ENCODE peak calls at places on chromosome 7, in four cellular contexts. One of them, this sample, is unnamed.

GRCh38 chr7:148058092-148058491 is 532.5 kb upstream of the C7orf33 start:
- DNase-seq in GM12878: no peak
- DNase-seq in K562: no peak
- DNase-seq in SK-N-SH: peak; percentile 61
- DNase-seq in this sample: no peak

GRCh38 chr7:157347217-157347904 is 10.6 kb downstream of the DNAJB6 start:
- DNase-seq in GM12878: no peak
- DNase-seq in K562: no peak
- DNase-seq in SK-N-SH: no peak
- DNase-seq in this sample: no peak

GRCh38 chr7:51455086-51455485 is 138.5 kb upstream of the COBL start:
- DNase-seq in GM12878: no peak
- DNase-seq in K562: no peak
- DNase-seq in SK-N-SH: no peak
- DNase-seq in this sample: no peak

GRCh38 chr7:25780904-25781303 is 371.1 kb upstream of the NFE2L3 start:
- DNase-seq in GM12878: no peak
- DNase-seq in K562: no peak
- DNase-seq in SK-N-SH: no peak
- DNase-seq in this sample: no peak

GRCh38 chr7:117157121-117157870 is 165.6 kb downstream of the WNT2 start:
- DNase-seq in GM12878: no peak
- DNase-seq in K562: no peak
- DNase-seq in SK-N-SH: peak; percentile 48
- DNase-seq in this sample: no peak

GRCh38 chr7:129858490-129858889 is 94.3 kb downstream of the UBE2H start:
- DNase-seq in GM12878: no peak
- DNase-seq in K562: no peak
- DNase-seq in SK-N-SH: no peak
- DNase-seq in this sample: no peak

GRCh38 chr7:137816696-137817320 is 30.0 kb downstream of the DGKI start:
- DNase-seq in GM12878: no peak
- DNase-seq in K562: no peak
- DNase-seq in SK-N-SH: no peak
- DNase-seq in this sample: no peak

GRCh38 chr7:79298145-79298760 is 155.2 kb downstream of the MAGI2 start:
- DNase-seq in GM12878: no peak
- DNase-seq in K562: peak; percentile 30
- DNase-seq in SK-N-SH: peak; percentile 55
- DNase-seq in this sample: peak; percentile 5

GRCh38 chr7:50771120-50772002 is 11.3 kb downstream of the GRB10 start:
- DNase-seq in GM12878: no peak
- DNase-seq in K562: no peak
- DNase-seq in SK-N-SH: no peak
- DNase-seq in this sample: no peak

GRCh38 chr7:159059629-159060028 is 85.0 kb downstream of the VIPR2 start:
- DNase-seq in GM12878: no peak
- DNase-seq in K562: no peak
- DNase-seq in SK-N-SH: no peak
- DNase-seq in this sample: no peak

GRCh38 chr7:105454058-105454739 is 65.5 kb upstream of the SRPK2 start:
- DNase-seq in GM12878: no peak
- DNase-seq in K562: no peak
- DNase-seq in SK-N-SH: no peak
- DNase-seq in this sample: no peak

GRCh38 chr7:37698271-37698670 is 14.7 kb downstream of the GPR141 start:
- DNase-seq in GM12878: no peak
- DNase-seq in K562: no peak
- DNase-seq in SK-N-SH: no peak
- DNase-seq in this sample: no peak

GRCh38 chr7:105298004-105298403 is 90.7 kb downstream of the SRPK2 start:
- DNase-seq in GM12878: no peak
- DNase-seq in K562: no peak
- DNase-seq in SK-N-SH: no peak
- DNase-seq in this sample: no peak

GRCh38 chr7:129906700-129907099 is 46.1 kb downstream of the UBE2H start:
- DNase-seq in GM12878: no peak
- DNase-seq in K562: no peak
- DNase-seq in SK-N-SH: no peak
- DNase-seq in this sample: no peak

GRCh38 chr7:4766666-4767530 is 8.5 kb upstream of the AP5Z1 start:
- DNase-seq in GM12878: no peak
- DNase-seq in K562: no peak
- DNase-seq in SK-N-SH: no peak
- DNase-seq in this sample: no peak

GRCh38 chr7:23679898-23680416 is at the start of gene FAM221A:
- DNase-seq in GM12878: peak; percentile 36
- DNase-seq in K562: no peak
- DNase-seq in SK-N-SH: peak; percentile 95
- DNase-seq in this sample: peak; percentile 51
- TF ChIP-seq POLR2AphosphoS5 in GM12878: no peak
- TF ChIP-seq POLR2AphosphoS5 in K562: no peak
- TF ChIP-seq POLR2AphosphoS5 in SK-N-SH: peak; percentile 17
- TF ChIP-seq POLR2AphosphoS5 in this sample: no peak

DNA sequence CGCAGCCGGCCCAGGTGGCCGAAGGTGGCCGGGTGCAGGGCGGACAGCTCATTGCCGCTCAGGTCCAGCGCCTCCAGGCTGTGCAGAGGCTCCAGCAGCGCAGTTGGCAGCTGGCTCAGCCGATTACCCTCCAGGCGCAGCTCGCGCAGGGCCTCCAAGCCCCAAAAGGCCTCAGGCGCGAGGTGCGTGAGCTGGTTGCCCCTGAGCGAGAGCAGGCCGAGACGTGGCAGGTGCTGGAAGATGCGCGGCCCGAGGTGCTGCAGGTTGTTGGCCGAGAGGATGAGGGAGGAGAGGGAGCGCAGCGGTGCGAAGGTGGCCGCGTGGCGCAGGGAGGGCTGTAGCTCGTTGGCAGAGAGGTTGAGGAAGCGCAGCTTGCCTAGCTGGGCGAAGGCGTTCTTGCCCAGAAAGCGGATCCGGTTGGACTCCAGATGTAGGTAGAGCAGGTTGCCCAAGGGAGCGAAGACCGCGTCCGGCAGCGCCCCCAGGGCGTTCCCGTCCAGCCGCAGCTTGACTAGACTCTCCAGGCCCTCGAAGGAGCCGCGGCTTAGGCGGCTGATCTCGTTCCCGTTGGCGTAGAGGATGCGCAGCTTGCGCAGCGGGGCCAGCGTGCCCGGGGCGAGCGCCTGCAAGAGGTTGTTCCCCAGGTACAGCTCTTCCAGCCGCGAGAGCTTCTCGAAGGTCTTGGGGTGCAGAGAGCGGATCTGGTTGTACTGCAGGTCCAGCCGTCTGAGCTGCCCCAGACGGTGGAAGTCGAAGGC is 887 bp downstream of the TRIL start:
- DNase-seq in GM12878: no peak
- DNase-seq in K562: no peak
- DNase-seq in SK-N-SH: peak; percentile 67
- DNase-seq in this sample: no peak
- H3K4me3 ChIP-seq in GM12878: no peak overlapping the region
- H3K4me3 ChIP-seq in K562: no peak overlapping the region
- H3K4me3 ChIP-seq in SK-N-SH: peak overlapping the region; percentile 59
- H3K4me3 ChIP-seq in this sample: no peak overlapping the region

DNA sequence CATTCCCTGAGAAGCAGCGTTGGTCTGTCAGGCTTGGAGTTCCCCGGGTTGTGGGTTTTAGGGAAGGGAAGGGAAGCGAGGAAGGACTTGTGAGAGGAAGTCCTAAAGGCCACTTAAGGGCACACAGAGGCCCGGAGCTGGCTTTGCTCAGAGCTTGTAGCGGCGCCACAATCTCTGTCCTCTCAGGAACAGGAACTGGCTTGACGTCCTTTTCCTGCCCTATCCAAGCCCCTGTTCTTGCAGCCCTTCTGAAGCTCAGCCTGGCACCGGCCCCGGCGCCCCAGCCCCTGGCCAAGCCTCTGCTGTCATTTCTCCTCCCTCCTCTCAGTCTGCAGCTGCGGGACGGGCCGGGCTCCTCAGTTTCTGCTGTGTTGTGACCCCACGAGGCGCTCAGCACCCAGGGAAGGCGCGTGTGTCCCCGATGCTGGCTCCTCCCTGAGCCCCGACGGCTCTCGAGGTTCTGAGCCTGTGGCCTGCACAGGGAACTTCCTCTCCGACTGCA is at the start of gene GIMAP8:
- DNase-seq in GM12878: no peak
- DNase-seq in K562: no peak
- DNase-seq in SK-N-SH: no peak
- DNase-seq in this sample: peak; percentile 29
- TF ChIP-seq GABPA in GM12878: no peak
- TF ChIP-seq GABPA in K562: no peak
- TF ChIP-seq GABPA in SK-N-SH: no peak
- TF ChIP-seq GABPA in this sample: no peak

GRCh38 chr7:36066021-36066664 is 86.9 kb upstream of the EEPD1 start:
- DNase-seq in GM12878: no peak
- DNase-seq in K562: no peak
- DNase-seq in SK-N-SH: no peak
- DNase-seq in this sample: no peak

GRCh38 chr7:36057375-36057774 is 95.7 kb upstream of the EEPD1 start:
- DNase-seq in GM12878: no peak
- DNase-seq in K562: no peak
- DNase-seq in SK-N-SH: no peak
- DNase-seq in this sample: no peak

GRCh38 chr7:36064676-36065075 is 88.4 kb upstream of the EEPD1 start:
- DNase-seq in GM12878: no peak
- DNase-seq in K562: no peak
- DNase-seq in SK-N-SH: no peak
- DNase-seq in this sample: no peak

GRCh38 chr7:36058020-36058592 is 94.9 kb upstream of the EEPD1 start:
- DNase-seq in GM12878: no peak
- DNase-seq in K562: no peak
- DNase-seq in SK-N-SH: no peak
- DNase-seq in this sample: no peak

DNA sequence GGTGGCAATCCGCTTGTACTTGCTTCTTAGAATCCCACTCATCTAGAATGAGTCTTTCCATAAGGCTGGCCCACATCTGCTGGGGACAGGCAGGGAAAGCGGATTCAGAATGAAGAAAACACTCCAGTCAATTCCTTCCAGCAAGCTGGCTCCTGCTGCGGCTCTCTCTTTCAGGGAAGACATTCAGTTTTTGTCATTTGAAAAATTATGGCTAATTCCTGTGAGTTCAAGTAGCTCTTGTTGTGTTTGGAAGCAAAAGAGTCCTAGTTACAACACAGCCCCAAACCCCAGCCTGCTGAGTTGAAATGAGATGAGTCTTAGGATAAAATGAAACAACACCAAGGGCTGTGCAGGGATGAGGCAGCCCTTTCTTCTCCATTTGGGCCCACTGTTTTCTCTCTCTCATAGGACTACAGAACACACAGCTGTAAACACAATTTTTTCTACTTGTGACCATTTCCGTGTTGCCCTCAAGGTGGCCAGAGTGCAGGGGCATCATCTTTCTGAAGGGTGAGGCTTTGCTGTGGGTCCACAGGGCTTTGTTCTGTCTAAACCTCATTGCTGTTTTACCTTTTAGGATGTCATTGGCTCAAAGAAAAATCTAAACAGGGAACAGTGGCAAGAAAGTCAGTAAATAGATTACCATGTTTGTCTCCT is 90.8 kb upstream of the EEPD1 start:
- DNase-seq in GM12878: no peak
- DNase-seq in K562: no peak
- DNase-seq in SK-N-SH: no peak
- DNase-seq in this sample: no peak
- TF ChIP-seq POLR2AphosphoS5 in GM12878: no peak
- TF ChIP-seq POLR2AphosphoS5 in K562: no peak
- TF ChIP-seq POLR2AphosphoS5 in SK-N-SH: no peak
- TF ChIP-seq POLR2AphosphoS5 in this sample: no peak

DNA sequence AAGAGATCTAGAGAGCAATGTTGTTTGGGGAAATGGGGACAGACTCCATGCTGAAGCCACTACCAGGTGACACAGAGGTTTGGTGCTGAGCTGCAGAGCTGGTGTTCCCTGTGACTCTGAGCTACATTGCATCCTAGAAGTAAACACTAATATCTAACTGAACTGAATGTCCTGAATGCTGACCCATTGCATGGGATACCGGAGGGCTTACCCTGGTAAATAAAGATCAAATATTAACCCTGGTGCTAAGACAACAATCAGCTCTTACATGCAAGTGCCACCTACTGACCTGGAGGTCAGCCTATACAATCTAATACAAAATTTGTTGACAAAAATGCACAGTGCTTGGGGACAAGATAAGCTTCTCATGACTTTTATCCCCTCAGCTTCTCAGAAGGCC is 851.3 kb upstream of the KCND2 start:
- DNase-seq in GM12878: no peak
- DNase-seq in K562: no peak
- DNase-seq in SK-N-SH: no peak
- DNase-seq in this sample: no peak
- H3K4me3 ChIP-seq in GM12878: no peak overlapping the region
- H3K4me3 ChIP-seq in K562: no peak overlapping the region
- H3K4me3 ChIP-seq in SK-N-SH: no peak overlapping the region
- H3K4me3 ChIP-seq in this sample: no peak overlapping the region

GRCh38 chr7:34389332-34390078 is 268.5 kb upstream of the NPSR1 start:
- DNase-seq in GM12878: no peak
- DNase-seq in K562: no peak
- DNase-seq in SK-N-SH: no peak
- DNase-seq in this sample: no peak

GRCh38 chr7:34396437-34397064 is 261.5 kb upstream of the NPSR1 start:
- DNase-seq in GM12878: no peak
- DNase-seq in K562: no peak
- DNase-seq in SK-N-SH: no peak
- DNase-seq in this sample: no peak

DNA sequence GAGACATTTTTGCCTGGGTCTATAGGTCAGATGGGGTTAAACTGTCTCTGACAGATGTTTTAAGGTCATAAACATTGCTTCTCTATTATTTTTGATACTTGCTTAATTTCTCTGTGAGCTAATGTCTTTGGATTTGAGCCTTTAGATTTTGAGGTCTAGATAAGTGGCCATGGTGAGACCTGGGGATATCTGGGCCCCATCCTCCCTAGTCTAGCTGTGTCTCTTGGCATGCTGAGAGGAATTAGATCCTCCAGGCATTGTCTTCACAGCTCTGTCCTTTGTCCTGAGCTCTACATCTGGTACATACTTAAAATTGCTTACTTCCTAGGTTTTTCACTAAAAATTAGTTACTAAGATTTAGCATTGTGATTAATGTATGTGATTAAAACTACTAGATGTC is 265.0 kb upstream of the NPSR1 start:
- DNase-seq in GM12878: no peak
- DNase-seq in K562: no peak
- DNase-seq in SK-N-SH: no peak
- DNase-seq in this sample: no peak
- TF ChIP-seq GABPA in GM12878: no peak
- TF ChIP-seq GABPA in K562: no peak
- TF ChIP-seq GABPA in SK-N-SH: no peak
- TF ChIP-seq GABPA in this sample: no peak

DNA sequence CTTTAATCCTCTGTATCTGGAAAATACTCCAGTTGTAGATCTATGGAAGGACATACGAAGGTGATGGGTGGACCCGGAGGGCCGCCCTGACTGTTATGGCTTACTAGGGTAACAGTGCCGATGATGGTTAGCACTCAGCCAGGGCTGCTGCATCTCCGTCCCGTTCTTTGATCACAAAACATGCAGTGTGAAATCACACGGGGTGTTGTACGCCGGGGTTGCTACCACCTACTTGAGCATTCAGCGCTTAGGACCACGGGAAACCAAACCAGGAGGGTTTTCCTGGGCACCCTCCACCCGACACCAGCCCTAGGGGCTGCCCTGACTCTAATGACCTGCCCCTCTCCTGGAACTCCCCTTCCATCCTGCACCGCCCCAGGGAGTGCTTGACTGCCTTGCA is 20.3 kb downstream of the ZNF775 start:
- DNase-seq in GM12878: no peak
- DNase-seq in K562: no peak
- DNase-seq in SK-N-SH: no peak
- DNase-seq in this sample: no peak
- TF ChIP-seq POLR2AphosphoS5 in GM12878: no peak
- TF ChIP-seq POLR2AphosphoS5 in K562: no peak
- TF ChIP-seq POLR2AphosphoS5 in SK-N-SH: no peak
- TF ChIP-seq POLR2AphosphoS5 in this sample: no peak

GRCh38 chr7:122304604-122304975 is at the start of gene FEZF1:
- DNase-seq in GM12878: no peak
- DNase-seq in K562: no peak
- DNase-seq in SK-N-SH: no peak
- DNase-seq in this sample: no peak
- H3K4me3 ChIP-seq in GM12878: no peak within 1 kb of the TSS
- H3K4me3 ChIP-seq in K562: no peak within 1 kb of the TSS
- H3K4me3 ChIP-seq in SK-N-SH: no peak within 1 kb of the TSS
- H3K4me3 ChIP-seq in this sample: no peak within 1 kb of the TSS